ENCODE peak calls at places on chromosomes 5 and 9, in nine cellular contexts. One of them, this sample, is unnamed.

GRCh38 chr5:170632985-170633234 is 129.1 kb downstream of the KCNIP1 start:
- DNase-seq in mammary epithelial cell: no peak
- DNase-seq in stimulated activated CD4-positive, alpha-beta T cell treated with anti-CD3 and anti-CD28 coated beads, Interleukin-15, amount 100 ng/mL, for 1 hour: peak
- DNase-seq in stimulated activated naive CD4-positive, alpha-beta T cell: peak
- DNase-seq in naive thymus-derived CD8-positive, alpha-beta T cell: peak
- DNase-seq in iris pigment epithelial cell: no peak
- DNase-seq in cardiac fibroblast: no peak
- DNase-seq in iPS DF 6.9: peak
- DNase-seq in colonic mucosa: peak
- DNase-seq in this sample: no peak

GRCh38 chr9:136051568-136052432 is 43.3 kb downstream of the NACC2 start:
- DNase-seq in iris pigment epithelial cell: peak
- DNase-seq in colonic mucosa: peak
- DNase-seq in mammary epithelial cell: peak
- DNase-seq in cardiac fibroblast: peak
- DNase-seq in iPS DF 6.9: no peak
- DNase-seq in stimulated activated CD4-positive, alpha-beta T cell treated with anti-CD3 and anti-CD28 coated beads, Interleukin-15, amount 100 ng/mL, for 1 hour: no peak
- DNase-seq in stimulated activated naive CD4-positive, alpha-beta T cell: no peak
- DNase-seq in naive thymus-derived CD8-positive, alpha-beta T cell: no peak
- DNase-seq in this sample: peak

GRCh38 chr5:179263391-179264052 is 81.7 kb downstream of the ADAMTS2 start:
- DNase-seq in mammary epithelial cell: no peak
- DNase-seq in stimulated activated CD4-positive, alpha-beta T cell treated with anti-CD3 and anti-CD28 coated beads, Interleukin-15, amount 100 ng/mL, for 1 hour: no peak
- DNase-seq in iris pigment epithelial cell: no peak
- DNase-seq in colonic mucosa: peak
- DNase-seq in cardiac fibroblast: no peak
- DNase-seq in stimulated activated naive CD4-positive, alpha-beta T cell: no peak
- DNase-seq in iPS DF 6.9: no peak
- DNase-seq in naive thymus-derived CD8-positive, alpha-beta T cell: peak
- DNase-seq in this sample: no peak

GRCh38 chr9:87570000-87570834 is 72.5 kb downstream of the DAPK1 start:
- DNase-seq in stimulated activated CD4-positive, alpha-beta T cell treated with anti-CD3 and anti-CD28 coated beads, Interleukin-15, amount 100 ng/mL, for 1 hour: no peak
- DNase-seq in iPS DF 6.9: no peak
- DNase-seq in colonic mucosa: no peak
- DNase-seq in cardiac fibroblast: no peak
- DNase-seq in iris pigment epithelial cell: no peak
- DNase-seq in stimulated activated naive CD4-positive, alpha-beta T cell: no peak
- DNase-seq in naive thymus-derived CD8-positive, alpha-beta T cell: no peak
- DNase-seq in mammary epithelial cell: no peak
- DNase-seq in this sample: no peak

GRCh38 chr9:34334916-34335315 is 5.5 kb downstream of the NUDT2 start:
- DNase-seq in stimulated activated naive CD4-positive, alpha-beta T cell: no peak
- DNase-seq in iris pigment epithelial cell: no peak
- DNase-seq in colonic mucosa: no peak
- DNase-seq in mammary epithelial cell: no peak
- DNase-seq in iPS DF 6.9: no peak
- DNase-seq in cardiac fibroblast: no peak
- DNase-seq in stimulated activated CD4-positive, alpha-beta T cell treated with anti-CD3 and anti-CD28 coated beads, Interleukin-15, amount 100 ng/mL, for 1 hour: no peak
- DNase-seq in naive thymus-derived CD8-positive, alpha-beta T cell: no peak
- DNase-seq in this sample: no peak

GRCh38 chr9:87567566-87567965 is 69.9 kb downstream of the DAPK1 start:
- DNase-seq in stimulated activated naive CD4-positive, alpha-beta T cell: no peak
- DNase-seq in colonic mucosa: no peak
- DNase-seq in iris pigment epithelial cell: peak
- DNase-seq in naive thymus-derived CD8-positive, alpha-beta T cell: no peak
- DNase-seq in stimulated activated CD4-positive, alpha-beta T cell treated with anti-CD3 and anti-CD28 coated beads, Interleukin-15, amount 100 ng/mL, for 1 hour: no peak
- DNase-seq in cardiac fibroblast: peak
- DNase-seq in mammary epithelial cell: no peak
- DNase-seq in iPS DF 6.9: no peak
- DNase-seq in this sample: no peak

GRCh38 chr5:88772047-88772446 is 110.9 kb downstream of the MEF2C start:
- DNase-seq in stimulated activated naive CD4-positive, alpha-beta T cell: no peak
- DNase-seq in naive thymus-derived CD8-positive, alpha-beta T cell: no peak
- DNase-seq in cardiac fibroblast: no peak
- DNase-seq in iris pigment epithelial cell: no peak
- DNase-seq in stimulated activated CD4-positive, alpha-beta T cell treated with anti-CD3 and anti-CD28 coated beads, Interleukin-15, amount 100 ng/mL, for 1 hour: no peak
- DNase-seq in colonic mucosa: no peak
- DNase-seq in iPS DF 6.9: no peak
- DNase-seq in mammary epithelial cell: no peak
- DNase-seq in this sample: no peak

GRCh38 chr9:126070071-126070470 is 256.6 kb upstream of the MVB12B start:
- DNase-seq in colonic mucosa: no peak
- DNase-seq in cardiac fibroblast: no peak
- DNase-seq in stimulated activated naive CD4-positive, alpha-beta T cell: no peak
- DNase-seq in stimulated activated CD4-positive, alpha-beta T cell treated with anti-CD3 and anti-CD28 coated beads, Interleukin-15, amount 100 ng/mL, for 1 hour: no peak
- DNase-seq in naive thymus-derived CD8-positive, alpha-beta T cell: no peak
- DNase-seq in iPS DF 6.9: no peak
- DNase-seq in iris pigment epithelial cell: no peak
- DNase-seq in mammary epithelial cell: no peak
- DNase-seq in this sample: no peak

GRCh38 chr5:1668141-1668721 is 131.4 kb downstream of the MRPL36 start:
- DNase-seq in mammary epithelial cell: no peak
- DNase-seq in stimulated activated naive CD4-positive, alpha-beta T cell: no peak
- DNase-seq in naive thymus-derived CD8-positive, alpha-beta T cell: no peak
- DNase-seq in iPS DF 6.9: no peak
- DNase-seq in colonic mucosa: no peak
- DNase-seq in cardiac fibroblast: no peak
- DNase-seq in iris pigment epithelial cell: no peak
- DNase-seq in stimulated activated CD4-positive, alpha-beta T cell treated with anti-CD3 and anti-CD28 coated beads, Interleukin-15, amount 100 ng/mL, for 1 hour: no peak
- DNase-seq in this sample: no peak

GRCh38 chr5:34057569-34057968 is 14.6 kb upstream of the C1QTNF3 start:
- DNase-seq in naive thymus-derived CD8-positive, alpha-beta T cell: no peak
- DNase-seq in colonic mucosa: no peak
- DNase-seq in iPS DF 6.9: no peak
- DNase-seq in stimulated activated naive CD4-positive, alpha-beta T cell: no peak
- DNase-seq in iris pigment epithelial cell: no peak
- DNase-seq in stimulated activated CD4-positive, alpha-beta T cell treated with anti-CD3 and anti-CD28 coated beads, Interleukin-15, amount 100 ng/mL, for 1 hour: no peak
- DNase-seq in mammary epithelial cell: no peak
- DNase-seq in cardiac fibroblast: no peak
- DNase-seq in this sample: no peak

GRCh38 chr9:76604171-76604570 is 145.2 kb downstream of the GCNT1 start:
- DNase-seq in stimulated activated naive CD4-positive, alpha-beta T cell: no peak
- DNase-seq in colonic mucosa: no peak
- DNase-seq in cardiac fibroblast: no peak
- DNase-seq in iPS DF 6.9: no peak
- DNase-seq in stimulated activated CD4-positive, alpha-beta T cell treated with anti-CD3 and anti-CD28 coated beads, Interleukin-15, amount 100 ng/mL, for 1 hour: no peak
- DNase-seq in iris pigment epithelial cell: no peak
- DNase-seq in mammary epithelial cell: no peak
- DNase-seq in naive thymus-derived CD8-positive, alpha-beta T cell: no peak
- DNase-seq in this sample: no peak

GRCh38 chr9:84754896-84755295 is 85.4 kb downstream of the NTRK2 start:
- DNase-seq in cardiac fibroblast: no peak
- DNase-seq in colonic mucosa: no peak
- DNase-seq in iPS DF 6.9: no peak
- DNase-seq in iris pigment epithelial cell: no peak
- DNase-seq in mammary epithelial cell: no peak
- DNase-seq in naive thymus-derived CD8-positive, alpha-beta T cell: no peak
- DNase-seq in stimulated activated CD4-positive, alpha-beta T cell treated with anti-CD3 and anti-CD28 coated beads, Interleukin-15, amount 100 ng/mL, for 1 hour: no peak
- DNase-seq in stimulated activated naive CD4-positive, alpha-beta T cell: no peak
- DNase-seq in this sample: no peak

GRCh38 chr9:112041536-112042243 is 133.4 kb downstream of the SUSD1 start:
- DNase-seq in stimulated activated CD4-positive, alpha-beta T cell treated with anti-CD3 and anti-CD28 coated beads, Interleukin-15, amount 100 ng/mL, for 1 hour: no peak
- DNase-seq in colonic mucosa: peak
- DNase-seq in iris pigment epithelial cell: peak
- DNase-seq in iPS DF 6.9: peak
- DNase-seq in mammary epithelial cell: peak
- DNase-seq in naive thymus-derived CD8-positive, alpha-beta T cell: no peak
- DNase-seq in cardiac fibroblast: peak
- DNase-seq in stimulated activated naive CD4-positive, alpha-beta T cell: no peak
- DNase-seq in this sample: peak

GRCh38 chr9:113509463-113509862 is 45.9 kb downstream of the RGS3 start:
- DNase-seq in stimulated activated naive CD4-positive, alpha-beta T cell: no peak
- DNase-seq in naive thymus-derived CD8-positive, alpha-beta T cell: no peak
- DNase-seq in stimulated activated CD4-positive, alpha-beta T cell treated with anti-CD3 and anti-CD28 coated beads, Interleukin-15, amount 100 ng/mL, for 1 hour: no peak
- DNase-seq in iPS DF 6.9: no peak
- DNase-seq in mammary epithelial cell: no peak
- DNase-seq in colonic mucosa: no peak
- DNase-seq in iris pigment epithelial cell: peak
- DNase-seq in cardiac fibroblast: peak
- DNase-seq in this sample: no peak